ENCODE peak calls at places on chromosome 4, in nine cellular contexts. One of them, this sample, is unnamed.
A peak's percentile ranks its signal among the peaks of the same experiment; 100 is the strongest.

GRCh38 chr4:176340871-176341685 is 21.3 kb downstream of the SPCS3 start:
- DNase-seq in OCI-LY7: peak; percentile 63
- DNase-seq in bronchial epithelial cell: peak; percentile 40
- DNase-seq in HFFc6: peak; percentile 25
- DNase-seq in tibial artery: no peak
- DNase-seq in fibroblast of the aortic adventitia: peak; percentile 76
- DNase-seq in MM.1S: peak; percentile 36
- DNase-seq in body of pancreas: no peak
- DNase-seq in lower lobe of right lung: no peak
- DNase-seq in this sample: no peak

GRCh38 chr4:145772347-145772746 is 92.4 kb downstream of the C4orf51 start:
- DNase-seq in MM.1S: peak; percentile 39
- DNase-seq in tibial artery: no peak
- DNase-seq in fibroblast of the aortic adventitia: no peak
- DNase-seq in lower lobe of right lung: no peak
- DNase-seq in body of pancreas: no peak
- DNase-seq in OCI-LY7: no peak
- DNase-seq in HFFc6: no peak
- DNase-seq in bronchial epithelial cell: no peak
- DNase-seq in this sample: no peak

GRCh38 chr4:59553063-59553738 is 1646.9 kb upstream of the ADGRL3 start:
- DNase-seq in fibroblast of the aortic adventitia: no peak
- DNase-seq in OCI-LY7: peak; percentile 38
- DNase-seq in bronchial epithelial cell: peak; percentile 19
- DNase-seq in MM.1S: peak; percentile 83
- DNase-seq in lower lobe of right lung: no peak
- DNase-seq in HFFc6: peak; percentile 1
- DNase-seq in tibial artery: no peak
- DNase-seq in body of pancreas: no peak
- DNase-seq in this sample: no peak

GRCh38 chr4:150325872-150326271 is 247.6 kb downstream of the DCLK2 start:
- DNase-seq in MM.1S: peak; percentile 92
- DNase-seq in fibroblast of the aortic adventitia: peak; percentile 24
- DNase-seq in tibial artery: no peak
- DNase-seq in HFFc6: no peak
- DNase-seq in OCI-LY7: no peak
- DNase-seq in bronchial epithelial cell: no peak
- DNase-seq in lower lobe of right lung: no peak
- DNase-seq in body of pancreas: no peak
- DNase-seq in this sample: no peak

GRCh38 chr4:38663021-38663800 is 788 bp upstream of the KLF3 start:
- DNase-seq in OCI-LY7: peak; percentile 44
- DNase-seq in bronchial epithelial cell: peak; percentile 52
- DNase-seq in body of pancreas: peak; percentile 47
- DNase-seq in MM.1S: no peak
- DNase-seq in fibroblast of the aortic adventitia: peak; percentile 50
- DNase-seq in lower lobe of right lung: no peak
- DNase-seq in tibial artery: peak; percentile 24
- DNase-seq in HFFc6: no peak
- DNase-seq in this sample: no peak

GRCh38 chr4:116122131-116122530 is 963.2 kb downstream of the TRAM1L1 start:
- DNase-seq in fibroblast of the aortic adventitia: no peak
- DNase-seq in HFFc6: no peak
- DNase-seq in bronchial epithelial cell: peak; percentile 39
- DNase-seq in MM.1S: no peak
- DNase-seq in tibial artery: no peak
- DNase-seq in OCI-LY7: no peak
- DNase-seq in lower lobe of right lung: no peak
- DNase-seq in body of pancreas: no peak
- DNase-seq in this sample: no peak

GRCh38 chr4:99447079-99447478 is 11.9 kb upstream of the ADH7 start:
- DNase-seq in body of pancreas: peak; percentile 29
- DNase-seq in bronchial epithelial cell: peak; percentile 91
- DNase-seq in HFFc6: peak; percentile 12
- DNase-seq in lower lobe of right lung: no peak
- DNase-seq in OCI-LY7: no peak
- DNase-seq in tibial artery: no peak
- DNase-seq in fibroblast of the aortic adventitia: peak; percentile 85
- DNase-seq in MM.1S: peak; percentile 30
- DNase-seq in this sample: no peak

GRCh38 chr4:5465529-5465928 is 242.8 kb downstream of the EVC2 start:
- DNase-seq in HFFc6: no peak
- DNase-seq in body of pancreas: no peak
- DNase-seq in fibroblast of the aortic adventitia: no peak
- DNase-seq in lower lobe of right lung: no peak
- DNase-seq in OCI-LY7: no peak
- DNase-seq in MM.1S: no peak
- DNase-seq in bronchial epithelial cell: no peak
- DNase-seq in tibial artery: no peak
- DNase-seq in this sample: no peak

GRCh38 chr4:2417765-2418651 is at the start of gene ZFYVE28:
- DNase-seq in tibial artery: no peak
- DNase-seq in body of pancreas: no peak
- DNase-seq in OCI-LY7: no peak
- DNase-seq in bronchial epithelial cell: no peak
- DNase-seq in MM.1S: no peak
- DNase-seq in fibroblast of the aortic adventitia: peak; percentile 45
- DNase-seq in lower lobe of right lung: peak; percentile 55
- DNase-seq in HFFc6: no peak
- DNase-seq in this sample: no peak

GRCh38 chr4:17613761-17614415 is 553 bp upstream of the MED28 start:
- DNase-seq in fibroblast of the aortic adventitia: no peak
- DNase-seq in OCI-LY7: peak; percentile 16
- DNase-seq in body of pancreas: peak; percentile 29
- DNase-seq in tibial artery: peak; percentile 40
- DNase-seq in MM.1S: peak; percentile 27
- DNase-seq in bronchial epithelial cell: peak; percentile 86
- DNase-seq in lower lobe of right lung: no peak
- DNase-seq in HFFc6: peak; percentile 86
- DNase-seq in this sample: no peak

GRCh38 chr4:44447563-44448504 is 775 bp downstream of the KCTD8 start:
- DNase-seq in lower lobe of right lung: peak; percentile 43
- DNase-seq in fibroblast of the aortic adventitia: peak; percentile 8
- DNase-seq in MM.1S: peak; percentile 61
- DNase-seq in HFFc6: no peak
- DNase-seq in bronchial epithelial cell: no peak
- DNase-seq in body of pancreas: peak; percentile 51
- DNase-seq in OCI-LY7: no peak
- DNase-seq in tibial artery: peak; percentile 20
- DNase-seq in this sample: no peak

GRCh38 chr4:24519649-24520048 is 64.7 kb downstream of the DHX15 start:
- DNase-seq in HFFc6: no peak
- DNase-seq in bronchial epithelial cell: no peak
- DNase-seq in tibial artery: no peak
- DNase-seq in fibroblast of the aortic adventitia: peak; percentile 63
- DNase-seq in MM.1S: no peak
- DNase-seq in lower lobe of right lung: no peak
- DNase-seq in body of pancreas: peak; percentile 73
- DNase-seq in OCI-LY7: no peak
- DNase-seq in this sample: no peak

GRCh38 chr4:173170210-173170778 is 1.7 kb downstream of the GALNT7 start:
- DNase-seq in fibroblast of the aortic adventitia: peak; percentile 32
- DNase-seq in HFFc6: no peak
- DNase-seq in MM.1S: no peak
- DNase-seq in lower lobe of right lung: no peak
- DNase-seq in bronchial epithelial cell: no peak
- DNase-seq in OCI-LY7: no peak
- DNase-seq in tibial artery: no peak
- DNase-seq in body of pancreas: no peak
- DNase-seq in this sample: no peak

GRCh38 chr4:22339491-22339890 is 176.4 kb downstream of the ADGRA3 start:
- DNase-seq in OCI-LY7: no peak
- DNase-seq in fibroblast of the aortic adventitia: no peak
- DNase-seq in lower lobe of right lung: no peak
- DNase-seq in HFFc6: no peak
- DNase-seq in tibial artery: no peak
- DNase-seq in bronchial epithelial cell: no peak
- DNase-seq in body of pancreas: no peak
- DNase-seq in MM.1S: no peak
- DNase-seq in this sample: no peak

GRCh38 chr4:818106-818921 is 7.6 kb downstream of the CPLX1 start:
- DNase-seq in body of pancreas: no peak
- DNase-seq in bronchial epithelial cell: no peak
- DNase-seq in fibroblast of the aortic adventitia: no peak
- DNase-seq in OCI-LY7: no peak
- DNase-seq in MM.1S: no peak
- DNase-seq in tibial artery: no peak
- DNase-seq in HFFc6: no peak
- DNase-seq in lower lobe of right lung: no peak
- DNase-seq in this sample: no peak

GRCh38 chr4:106809083-106809482 is 227.0 kb downstream of the DKK2 start:
- DNase-seq in lower lobe of right lung: no peak
- DNase-seq in tibial artery: no peak
- DNase-seq in body of pancreas: no peak
- DNase-seq in fibroblast of the aortic adventitia: peak; percentile 74
- DNase-seq in bronchial epithelial cell: peak; percentile 58
- DNase-seq in MM.1S: peak; percentile 40
- DNase-seq in HFFc6: peak; percentile 67
- DNase-seq in OCI-LY7: no peak
- DNase-seq in this sample: peak; percentile 48
- TF ChIP-seq CTCF in lower lobe of right lung: peak; percentile 29
- TF ChIP-seq CTCF in tibial artery: peak; percentile 33
- TF ChIP-seq CTCF in body of pancreas: no peak
- TF ChIP-seq CTCF in fibroblast of the aortic adventitia: peak; percentile 54
- TF ChIP-seq CTCF in bronchial epithelial cell: peak; percentile 56
- TF ChIP-seq CTCF in MM.1S: peak; percentile 43
- TF ChIP-seq CTCF in HFFc6: peak; percentile 76
- TF ChIP-seq CTCF in OCI-LY7: peak; percentile 36
- TF ChIP-seq CTCF in this sample: peak; percentile 30

GRCh38 chr4:185656467-185656890 is 121.2 kb upstream of the PDLIM3 start:
- DNase-seq in bronchial epithelial cell: no peak
- DNase-seq in MM.1S: no peak
- DNase-seq in OCI-LY7: no peak
- DNase-seq in HFFc6: peak; percentile 34
- DNase-seq in body of pancreas: peak; percentile 65
- DNase-seq in tibial artery: peak; percentile 61
- DNase-seq in fibroblast of the aortic adventitia: peak; percentile 67
- DNase-seq in lower lobe of right lung: no peak
- DNase-seq in this sample: no peak
- TF ChIP-seq CTCF in bronchial epithelial cell: peak; percentile 38
- TF ChIP-seq CTCF in MM.1S: no peak
- TF ChIP-seq CTCF in OCI-LY7: no peak
- TF ChIP-seq CTCF in HFFc6: peak; percentile 48
- TF ChIP-seq CTCF in body of pancreas: peak; percentile 17
- TF ChIP-seq CTCF in tibial artery: peak; percentile 69
- TF ChIP-seq CTCF in fibroblast of the aortic adventitia: peak; percentile 75
- TF ChIP-seq CTCF in lower lobe of right lung: peak; percentile 56
- TF ChIP-seq CTCF in this sample: no peak

GRCh38 chr4:113899260-113900177 is 79.9 kb downstream of the ARSJ start:
- DNase-seq in bronchial epithelial cell: no peak
- DNase-seq in fibroblast of the aortic adventitia: no peak
- DNase-seq in MM.1S: peak; percentile 81
- DNase-seq in HFFc6: no peak
- DNase-seq in lower lobe of right lung: no peak
- DNase-seq in body of pancreas: no peak
- DNase-seq in OCI-LY7: peak; percentile 74
- DNase-seq in tibial artery: no peak
- DNase-seq in this sample: no peak

GRCh38 chr4:113888006-113888405 is 91.4 kb downstream of the ARSJ start:
- DNase-seq in bronchial epithelial cell: no peak
- DNase-seq in HFFc6: no peak
- DNase-seq in tibial artery: no peak
- DNase-seq in OCI-LY7: no peak
- DNase-seq in MM.1S: no peak
- DNase-seq in fibroblast of the aortic adventitia: peak; percentile 85
- DNase-seq in body of pancreas: no peak
- DNase-seq in lower lobe of right lung: no peak
- DNase-seq in this sample: no peak

DNA sequence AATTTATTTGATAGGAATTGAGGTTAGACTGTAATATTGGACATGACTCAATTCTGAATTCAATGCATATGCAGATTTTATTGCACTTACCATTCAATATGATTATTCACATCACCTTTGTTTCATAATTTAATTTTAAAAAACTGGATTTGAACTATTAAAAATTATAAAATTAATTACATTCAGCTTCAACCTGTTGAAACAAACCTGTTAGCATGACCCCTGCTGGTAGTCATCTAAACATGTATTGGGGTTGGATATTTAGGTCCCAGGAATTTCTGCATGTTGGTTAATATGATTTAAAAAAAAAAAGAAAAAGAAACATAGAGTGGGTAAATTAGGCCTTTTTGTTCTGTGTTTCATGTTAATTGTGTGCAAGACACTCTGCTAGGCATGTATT is 85.9 kb downstream of the ARSJ start:
- DNase-seq in lower lobe of right lung: no peak
- DNase-seq in body of pancreas: no peak
- DNase-seq in tibial artery: no peak
- DNase-seq in HFFc6: no peak
- DNase-seq in OCI-LY7: peak; percentile 12
- DNase-seq in bronchial epithelial cell: peak; percentile 39
- DNase-seq in MM.1S: peak; percentile 20
- DNase-seq in fibroblast of the aortic adventitia: peak; percentile 41
- DNase-seq in this sample: no peak
- TF ChIP-seq CTCF in lower lobe of right lung: peak; percentile 18
- TF ChIP-seq CTCF in body of pancreas: peak; percentile 13
- TF ChIP-seq CTCF in tibial artery: no peak
- TF ChIP-seq CTCF in HFFc6: peak; percentile 73
- TF ChIP-seq CTCF in OCI-LY7: peak; percentile 75
- TF ChIP-seq CTCF in bronchial epithelial cell: peak; percentile 22
- TF ChIP-seq CTCF in MM.1S: peak; percentile 22
- TF ChIP-seq CTCF in fibroblast of the aortic adventitia: peak; percentile 36
- TF ChIP-seq CTCF in this sample: no peak

DNA sequence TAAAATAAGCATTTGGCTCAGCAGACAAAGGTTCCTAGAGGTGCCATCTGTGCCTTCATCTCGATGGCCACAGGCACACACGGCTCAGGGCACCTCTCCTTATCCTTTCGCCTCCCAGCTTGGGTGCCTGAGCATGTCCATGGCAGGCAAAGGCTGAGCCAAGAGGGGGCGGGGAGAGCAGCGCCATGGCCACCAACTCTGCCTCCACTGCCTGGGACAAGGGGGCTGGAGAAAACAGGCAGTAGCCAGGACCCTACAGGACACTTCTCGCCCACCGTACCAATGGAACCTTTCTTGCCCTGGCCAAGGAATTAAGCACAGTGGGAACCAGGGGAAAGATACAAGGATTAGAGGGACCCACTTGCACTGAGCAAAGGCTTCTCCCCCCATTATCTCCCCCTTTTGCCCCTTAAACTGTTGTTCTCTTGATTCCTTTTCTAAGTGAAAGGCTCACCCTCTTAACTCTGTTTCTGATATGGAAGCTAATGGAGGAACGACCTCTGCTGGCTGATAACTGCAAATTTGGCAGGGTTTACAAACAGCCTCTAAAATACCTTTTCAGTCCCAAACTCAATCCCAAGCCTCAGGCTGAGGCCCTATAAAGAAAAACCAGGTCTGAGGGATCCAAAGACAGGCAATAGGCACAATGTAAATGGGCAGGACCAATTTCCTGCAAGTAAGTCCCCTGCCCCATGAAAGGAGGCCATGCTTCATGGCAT is 335.2 kb downstream of the ADAM29 start:
- DNase-seq in fibroblast of the aortic adventitia: no peak
- DNase-seq in bronchial epithelial cell: peak; percentile 10
- DNase-seq in OCI-LY7: peak; percentile 54
- DNase-seq in MM.1S: peak; percentile 15
- DNase-seq in tibial artery: no peak
- DNase-seq in HFFc6: no peak
- DNase-seq in body of pancreas: no peak
- DNase-seq in lower lobe of right lung: no peak
- DNase-seq in this sample: no peak
- TF ChIP-seq CTCF in fibroblast of the aortic adventitia: no peak
- TF ChIP-seq CTCF in bronchial epithelial cell: peak; percentile 46
- TF ChIP-seq CTCF in OCI-LY7: peak; percentile 77
- TF ChIP-seq CTCF in MM.1S: peak; percentile 58
- TF ChIP-seq CTCF in tibial artery: no peak
- TF ChIP-seq CTCF in HFFc6: peak; percentile 65
- TF ChIP-seq CTCF in body of pancreas: no peak
- TF ChIP-seq CTCF in lower lobe of right lung: no peak
- TF ChIP-seq CTCF in this sample: no peak